ENCODE peak calls at places on chromosomes 7 and 10, in seven cellular contexts. One of them, this sample, is unnamed.

GRCh38 chr7:67947191-67947590 is 950.6 kb downstream of the TYW1 start:
- DNase-seq in suprapubic skin: no peak
- DNase-seq in A549: no peak
- DNase-seq in right lobe of liver: no peak
- DNase-seq in esophagus squamous epithelium: no peak
- DNase-seq in esophagus muscularis mucosa: no peak
- DNase-seq in sigmoid colon: no peak
- DNase-seq in this sample: no peak

GRCh38 chr10:127302343-127302742 is 106.0 kb upstream of the INSYN2A start:
- DNase-seq in suprapubic skin: no peak
- DNase-seq in esophagus squamous epithelium: no peak
- DNase-seq in right lobe of liver: no peak
- DNase-seq in A549: no peak
- DNase-seq in esophagus muscularis mucosa: no peak
- DNase-seq in sigmoid colon: no peak
- DNase-seq in this sample: no peak

GRCh38 chr10:79923145-79923544 is 25.8 kb downstream of the SFTPD start:
- DNase-seq in right lobe of liver: no peak
- DNase-seq in esophagus squamous epithelium: no peak
- DNase-seq in esophagus muscularis mucosa: no peak
- DNase-seq in suprapubic skin: no peak
- DNase-seq in A549: no peak
- DNase-seq in sigmoid colon: no peak
- DNase-seq in this sample: no peak

GRCh38 chr10:132867801-132868644 is 74.3 kb downstream of the CFAP46 start:
- DNase-seq in sigmoid colon: peak; percentile 47
- DNase-seq in A549: no peak
- DNase-seq in esophagus muscularis mucosa: no peak
- DNase-seq in right lobe of liver: peak; percentile 44
- DNase-seq in suprapubic skin: peak; percentile 59
- DNase-seq in esophagus squamous epithelium: no peak
- DNase-seq in this sample: peak; percentile 83

GRCh38 chr7:47153076-47153475 is 428.8 kb downstream of the TNS3 start:
- DNase-seq in esophagus squamous epithelium: no peak
- DNase-seq in sigmoid colon: no peak
- DNase-seq in right lobe of liver: peak; percentile 64
- DNase-seq in esophagus muscularis mucosa: no peak
- DNase-seq in A549: peak; percentile 49
- DNase-seq in suprapubic skin: no peak
- DNase-seq in this sample: no peak

GRCh38 chr10:72545511-72545910 is 80.4 kb downstream of the MICU1 start:
- DNase-seq in esophagus muscularis mucosa: no peak
- DNase-seq in suprapubic skin: no peak
- DNase-seq in sigmoid colon: no peak
- DNase-seq in esophagus squamous epithelium: no peak
- DNase-seq in right lobe of liver: no peak
- DNase-seq in A549: no peak
- DNase-seq in this sample: no peak

GRCh38 chr7:2738766-2739549 is 51.0 kb downstream of the AMZ1 start:
- DNase-seq in esophagus muscularis mucosa: no peak
- DNase-seq in suprapubic skin: peak; percentile 49
- DNase-seq in right lobe of liver: peak; percentile 44
- DNase-seq in sigmoid colon: peak; percentile 69
- DNase-seq in esophagus squamous epithelium: no peak
- DNase-seq in A549: no peak
- DNase-seq in this sample: no peak

GRCh38 chr7:46725136-46725535 is 804.1 kb upstream of the IGFBP3 start:
- DNase-seq in right lobe of liver: no peak
- DNase-seq in A549: no peak
- DNase-seq in suprapubic skin: no peak
- DNase-seq in esophagus squamous epithelium: no peak
- DNase-seq in sigmoid colon: no peak
- DNase-seq in esophagus muscularis mucosa: no peak
- DNase-seq in this sample: no peak

GRCh38 chr7:136452948-136453347 is 415.5 kb upstream of the CHRM2 start:
- DNase-seq in esophagus muscularis mucosa: no peak
- DNase-seq in right lobe of liver: no peak
- DNase-seq in suprapubic skin: no peak
- DNase-seq in A549: no peak
- DNase-seq in esophagus squamous epithelium: no peak
- DNase-seq in sigmoid colon: no peak
- DNase-seq in this sample: no peak

GRCh38 chr7:70913924-70914323 is 218.0 kb upstream of the GALNT17 start:
- DNase-seq in A549: no peak
- DNase-seq in sigmoid colon: no peak
- DNase-seq in suprapubic skin: no peak
- DNase-seq in esophagus muscularis mucosa: no peak
- DNase-seq in esophagus squamous epithelium: no peak
- DNase-seq in right lobe of liver: no peak
- DNase-seq in this sample: no peak

GRCh38 chr10:15370212-15370740 is 813 bp downstream of the FAM171A1 start:
- DNase-seq in sigmoid colon: peak; percentile 70
- DNase-seq in suprapubic skin: no peak
- DNase-seq in right lobe of liver: no peak
- DNase-seq in esophagus muscularis mucosa: no peak
- DNase-seq in A549: no peak
- DNase-seq in esophagus squamous epithelium: no peak
- DNase-seq in this sample: peak; percentile 85

GRCh38 chr10:31586708-31587107 is 267.7 kb downstream of the ZEB1 start:
- DNase-seq in sigmoid colon: peak; percentile 70
- DNase-seq in suprapubic skin: no peak
- DNase-seq in esophagus muscularis mucosa: peak; percentile 91
- DNase-seq in esophagus squamous epithelium: no peak
- DNase-seq in right lobe of liver: no peak
- DNase-seq in A549: no peak
- DNase-seq in this sample: no peak

GRCh38 chr7:78516450-78516849 is 717.9 kb downstream of the PHTF2 start:
- DNase-seq in right lobe of liver: no peak
- DNase-seq in sigmoid colon: no peak
- DNase-seq in esophagus muscularis mucosa: no peak
- DNase-seq in esophagus squamous epithelium: no peak
- DNase-seq in suprapubic skin: no peak
- DNase-seq in A549: no peak
- DNase-seq in this sample: no peak

GRCh38 chr7:108146070-108146842 is 16.1 kb upstream of the LAMB4 start:
- DNase-seq in sigmoid colon: peak; percentile 78
- DNase-seq in esophagus squamous epithelium: no peak
- DNase-seq in esophagus muscularis mucosa: no peak
- DNase-seq in right lobe of liver: peak; percentile 65
- DNase-seq in A549: peak; percentile 75
- DNase-seq in suprapubic skin: peak; percentile 78
- DNase-seq in this sample: peak; percentile 88

GRCh38 chr10:9209105-9209798 is 1154.8 kb downstream of the GATA3 start:
- DNase-seq in right lobe of liver: peak; percentile 66
- DNase-seq in sigmoid colon: peak; percentile 69
- DNase-seq in suprapubic skin: peak; percentile 67
- DNase-seq in A549: peak; percentile 68
- DNase-seq in esophagus muscularis mucosa: no peak
- DNase-seq in esophagus squamous epithelium: no peak
- DNase-seq in this sample: peak; percentile 90

GRCh38 chr7:83362786-83363185 is 200.1 kb upstream of the PCLO start:
- DNase-seq in esophagus muscularis mucosa: no peak
- DNase-seq in right lobe of liver: no peak
- DNase-seq in A549: no peak
- DNase-seq in esophagus squamous epithelium: no peak
- DNase-seq in sigmoid colon: no peak
- DNase-seq in suprapubic skin: no peak
- DNase-seq in this sample: no peak

GRCh38 chr10:56346845-56347415 is 14.1 kb downstream of the ZWINT start:
- DNase-seq in esophagus squamous epithelium: no peak
- DNase-seq in A549: no peak
- DNase-seq in sigmoid colon: no peak
- DNase-seq in right lobe of liver: no peak
- DNase-seq in suprapubic skin: no peak
- DNase-seq in esophagus muscularis mucosa: no peak
- DNase-seq in this sample: no peak

DNA sequence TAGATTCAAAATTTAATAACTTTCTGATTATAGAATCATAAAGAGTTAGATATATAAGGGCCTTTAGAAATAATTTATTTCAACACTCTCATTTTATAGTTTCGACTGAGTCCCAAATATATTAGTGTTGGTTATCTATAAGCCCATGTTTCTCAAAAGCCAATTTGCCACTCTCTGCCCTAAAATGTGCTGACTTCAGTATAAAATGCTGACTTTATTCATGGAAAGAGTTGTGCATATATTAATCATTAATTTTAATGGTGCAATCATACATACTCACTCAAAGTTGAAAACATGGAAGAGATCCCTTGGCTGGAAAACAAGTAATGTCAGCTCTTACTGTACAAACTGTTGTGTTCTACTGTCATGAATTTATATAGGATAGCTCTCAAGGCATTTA is 19.4 kb downstream of the ZWINT start:
- DNase-seq in esophagus squamous epithelium: no peak
- DNase-seq in suprapubic skin: no peak
- DNase-seq in right lobe of liver: no peak
- DNase-seq in A549: no peak
- DNase-seq in esophagus muscularis mucosa: no peak
- DNase-seq in sigmoid colon: no peak
- DNase-seq in this sample: no peak
- TF ChIP-seq CTCF in esophagus squamous epithelium: no peak
- TF ChIP-seq CTCF in suprapubic skin: no peak
- TF ChIP-seq CTCF in right lobe of liver: no peak
- TF ChIP-seq CTCF in A549: no peak
- TF ChIP-seq CTCF in esophagus muscularis mucosa: no peak
- TF ChIP-seq CTCF in sigmoid colon: no peak
- TF ChIP-seq CTCF in this sample: no peak

DNA sequence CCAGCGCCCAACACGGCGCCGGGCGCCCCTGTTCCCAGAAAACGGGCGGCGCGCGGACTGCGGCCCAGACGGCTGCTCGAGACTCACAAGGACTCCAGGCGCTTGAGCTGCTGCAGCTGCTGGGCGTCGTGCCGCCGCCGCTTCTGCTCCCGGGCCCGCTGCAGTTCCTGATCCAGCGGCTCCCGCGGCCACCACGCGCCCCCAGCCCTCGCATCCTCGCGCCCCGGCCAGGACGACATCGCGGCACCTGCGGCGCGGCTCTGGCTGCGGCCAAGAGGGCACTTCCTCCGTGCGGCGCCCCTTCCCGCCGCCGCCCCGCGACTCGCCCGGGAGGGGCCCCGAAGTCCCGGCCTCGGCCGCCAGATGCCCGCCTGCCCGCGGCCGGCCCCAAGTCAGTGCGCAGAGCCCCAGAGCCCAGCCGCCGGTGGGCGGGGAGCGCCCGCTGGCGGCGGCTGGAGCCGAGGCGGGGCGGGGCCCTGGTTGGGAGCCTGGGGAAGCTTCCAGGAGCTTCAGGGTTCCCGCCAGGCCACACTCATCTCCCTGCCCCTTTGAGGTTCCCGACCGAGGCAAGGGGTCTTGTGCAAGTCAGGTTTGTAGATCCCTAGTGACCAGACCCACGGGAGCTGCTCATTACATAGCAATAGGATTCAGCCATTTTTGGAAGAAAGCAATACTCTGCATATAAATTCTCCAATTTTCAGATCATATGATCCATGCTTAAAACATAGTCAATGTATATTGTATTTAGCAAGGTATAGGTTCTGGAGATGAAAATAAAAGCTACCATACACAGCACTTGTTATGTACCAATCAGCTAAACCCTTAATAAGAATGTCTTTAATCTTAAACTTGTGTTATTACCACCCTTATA is 14.2 kb upstream of the FKBP9 start:
- DNase-seq in sigmoid colon: peak; percentile 89
- DNase-seq in A549: peak; percentile 81
- DNase-seq in suprapubic skin: peak; percentile 84
- DNase-seq in right lobe of liver: peak; percentile 84
- DNase-seq in esophagus squamous epithelium: no peak
- DNase-seq in esophagus muscularis mucosa: no peak
- DNase-seq in this sample: peak; percentile 67
- TF ChIP-seq POLR2A in sigmoid colon: no peak
- TF ChIP-seq POLR2A in A549: peak; percentile 29
- TF ChIP-seq POLR2A in suprapubic skin: no peak
- TF ChIP-seq POLR2A in right lobe of liver: peak; percentile 44
- TF ChIP-seq POLR2A in esophagus squamous epithelium: peak; percentile 23
- TF ChIP-seq POLR2A in esophagus muscularis mucosa: no peak
- TF ChIP-seq POLR2A in this sample: no peak

DNA sequence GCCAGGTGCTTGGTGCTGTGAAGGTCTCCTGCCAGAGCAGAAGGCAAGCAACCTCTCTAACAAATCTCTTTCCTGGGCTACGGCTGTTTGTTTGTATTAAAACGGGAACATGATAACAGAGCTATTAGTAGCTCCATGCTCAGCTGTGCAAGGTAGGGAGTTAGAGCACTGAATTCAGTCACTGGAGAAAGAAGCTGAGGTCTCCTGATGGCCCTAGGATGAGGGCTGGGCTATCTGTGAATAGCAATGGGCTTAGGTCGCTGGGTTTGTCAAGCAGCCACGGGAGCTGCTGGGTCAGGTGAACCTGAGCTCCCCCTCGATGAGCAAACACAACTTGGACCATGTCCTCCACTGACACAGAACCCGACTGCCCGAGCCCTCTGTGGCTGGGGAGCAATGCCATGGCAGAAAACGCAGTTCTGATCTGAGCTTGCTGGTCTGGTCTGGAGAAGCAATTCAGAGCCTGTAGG is 24.4 kb downstream of the TACC2 start:
- DNase-seq in right lobe of liver: peak; percentile 85
- DNase-seq in esophagus squamous epithelium: no peak
- DNase-seq in esophagus muscularis mucosa: no peak
- DNase-seq in A549: no peak
- DNase-seq in suprapubic skin: no peak
- DNase-seq in sigmoid colon: no peak
- DNase-seq in this sample: no peak
- H3K4me3 ChIP-seq in right lobe of liver: no peak overlapping the region
- H3K4me3 ChIP-seq in esophagus squamous epithelium: no peak overlapping the region
- H3K4me3 ChIP-seq in esophagus muscularis mucosa: no peak overlapping the region
- H3K4me3 ChIP-seq in A549: no peak overlapping the region
- H3K4me3 ChIP-seq in suprapubic skin: no peak overlapping the region
- H3K4me3 ChIP-seq in sigmoid colon: no peak overlapping the region
- H3K4me3 ChIP-seq in this sample: no peak overlapping the region

GRCh38 chr10:103855852-103856496 is 598 bp upstream of the SH3PXD2A start:
- DNase-seq in sigmoid colon: peak; percentile 60
- DNase-seq in A549: no peak
- DNase-seq in esophagus muscularis mucosa: no peak
- DNase-seq in suprapubic skin: peak; percentile 43
- DNase-seq in right lobe of liver: peak; percentile 67
- DNase-seq in esophagus squamous epithelium: no peak
- DNase-seq in this sample: no peak

GRCh38 chr10:103855424-103855823 is at the start of gene SH3PXD2A:
- DNase-seq in right lobe of liver: no peak
- DNase-seq in sigmoid colon: peak; percentile 73
- DNase-seq in esophagus squamous epithelium: no peak
- DNase-seq in A549: no peak
- DNase-seq in esophagus muscularis mucosa: no peak
- DNase-seq in suprapubic skin: no peak
- DNase-seq in this sample: no peak

GRCh38 chr10:103854265-103854686 is 1.1 kb downstream of the SH3PXD2A start:
- DNase-seq in sigmoid colon: no peak
- DNase-seq in esophagus muscularis mucosa: no peak
- DNase-seq in suprapubic skin: no peak
- DNase-seq in esophagus squamous epithelium: no peak
- DNase-seq in right lobe of liver: no peak
- DNase-seq in A549: peak; percentile 29
- DNase-seq in this sample: no peak

GRCh38 chr10:103853428-103854264 is 1.7 kb downstream of the SH3PXD2A start:
- DNase-seq in sigmoid colon: peak; percentile 67
- DNase-seq in esophagus muscularis mucosa: no peak
- DNase-seq in A549: no peak
- DNase-seq in suprapubic skin: no peak
- DNase-seq in right lobe of liver: no peak
- DNase-seq in esophagus squamous epithelium: no peak
- DNase-seq in this sample: peak; percentile 84

GRCh38 chr10:103854687-103855423 is 521 bp downstream of the SH3PXD2A start:
- DNase-seq in esophagus muscularis mucosa: no peak
- DNase-seq in esophagus squamous epithelium: no peak
- DNase-seq in sigmoid colon: peak; percentile 78
- DNase-seq in right lobe of liver: no peak
- DNase-seq in suprapubic skin: no peak
- DNase-seq in A549: no peak
- DNase-seq in this sample: no peak
- TF ChIP-seq CTCF in esophagus muscularis mucosa: no peak
- TF ChIP-seq CTCF in esophagus squamous epithelium: no peak
- TF ChIP-seq CTCF in sigmoid colon: no peak
- TF ChIP-seq CTCF in right lobe of liver: no peak
- TF ChIP-seq CTCF in suprapubic skin: no peak
- TF ChIP-seq CTCF in A549: peak; percentile 58
- TF ChIP-seq CTCF in this sample: no peak

This sample was measured in lower leg skin.